ENCODE peak calls at places on chromosomes 7 and 10, in four cellular contexts. One of them, this sample, is unnamed.
A peak's percentile ranks its signal among the peaks of the same experiment; 100 is the strongest.

GRCh38 chr7:112001089-112001826 is 204.9 kb downstream of the DOCK4 start:
- DNase-seq in activated T-helper 9 cell treated with anti-CD3 and anti-CD28 coated beads, Interleukin-2, amount 50 U/mL, for 16 hours: no peak
- DNase-seq in T follicular helper cell: no peak
- DNase-seq in T-helper 2 cell: no peak
- DNase-seq in this sample: no peak

GRCh38 chr10:34280599-34281374 is 534.3 kb downstream of the PARD3 start:
- DNase-seq in activated T-helper 9 cell treated with anti-CD3 and anti-CD28 coated beads, Interleukin-2, amount 50 U/mL, for 16 hours: no peak
- DNase-seq in T follicular helper cell: no peak
- DNase-seq in T-helper 2 cell: no peak
- DNase-seq in this sample: no peak

GRCh38 chr7:130943336-130943901 is 209.4 kb upstream of the KLF14 start:
- DNase-seq in activated T-helper 9 cell treated with anti-CD3 and anti-CD28 coated beads, Interleukin-2, amount 50 U/mL, for 16 hours: no peak
- DNase-seq in T follicular helper cell: no peak
- DNase-seq in T-helper 2 cell: peak; percentile 50
- DNase-seq in this sample: no peak

GRCh38 chr7:134031835-134032617 is 95.1 kb upstream of the LRGUK start:
- DNase-seq in activated T-helper 9 cell treated with anti-CD3 and anti-CD28 coated beads, Interleukin-2, amount 50 U/mL, for 16 hours: no peak
- DNase-seq in T follicular helper cell: no peak
- DNase-seq in T-helper 2 cell: peak; percentile 41
- DNase-seq in this sample: no peak

GRCh38 chr7:4845740-4846142 is 16.1 kb downstream of the PAPOLB start:
- DNase-seq in activated T-helper 9 cell treated with anti-CD3 and anti-CD28 coated beads, Interleukin-2, amount 50 U/mL, for 16 hours: no peak
- DNase-seq in T follicular helper cell: no peak
- DNase-seq in T-helper 2 cell: no peak
- DNase-seq in this sample: no peak

GRCh38 chr7:18961997-18962396 is 155.4 kb downstream of the TWIST1 start:
- DNase-seq in activated T-helper 9 cell treated with anti-CD3 and anti-CD28 coated beads, Interleukin-2, amount 50 U/mL, for 16 hours: no peak
- DNase-seq in T follicular helper cell: no peak
- DNase-seq in T-helper 2 cell: no peak
- DNase-seq in this sample: no peak

GRCh38 chr10:15254808-15255655 is 86.5 kb upstream of the NMT2 start:
- DNase-seq in activated T-helper 9 cell treated with anti-CD3 and anti-CD28 coated beads, Interleukin-2, amount 50 U/mL, for 16 hours: no peak
- DNase-seq in T follicular helper cell: no peak
- DNase-seq in T-helper 2 cell: no peak
- DNase-seq in this sample: peak; percentile 20

GRCh38 chr10:77943086-77943901 is 16.7 kb upstream of the DLG5 start:
- DNase-seq in activated T-helper 9 cell treated with anti-CD3 and anti-CD28 coated beads, Interleukin-2, amount 50 U/mL, for 16 hours: no peak
- DNase-seq in T follicular helper cell: no peak
- DNase-seq in T-helper 2 cell: no peak
- DNase-seq in this sample: no peak

GRCh38 chr7:130887182-130888016 is 153.4 kb upstream of the KLF14 start:
- DNase-seq in activated T-helper 9 cell treated with anti-CD3 and anti-CD28 coated beads, Interleukin-2, amount 50 U/mL, for 16 hours: no peak
- DNase-seq in T follicular helper cell: no peak
- DNase-seq in T-helper 2 cell: no peak
- DNase-seq in this sample: no peak

GRCh38 chr10:126524526-126524925 is 136.2 kb upstream of the ADAM12 start:
- DNase-seq in activated T-helper 9 cell treated with anti-CD3 and anti-CD28 coated beads, Interleukin-2, amount 50 U/mL, for 16 hours: no peak
- DNase-seq in T follicular helper cell: no peak
- DNase-seq in T-helper 2 cell: no peak
- DNase-seq in this sample: no peak

GRCh38 chr10:103720328-103720963 is 134.9 kb downstream of the SH3PXD2A start:
- DNase-seq in activated T-helper 9 cell treated with anti-CD3 and anti-CD28 coated beads, Interleukin-2, amount 50 U/mL, for 16 hours: no peak
- DNase-seq in T follicular helper cell: no peak
- DNase-seq in T-helper 2 cell: no peak
- DNase-seq in this sample: no peak

GRCh38 chr10:119656760-119657159 is 5.6 kb downstream of the BAG3 start:
- DNase-seq in activated T-helper 9 cell treated with anti-CD3 and anti-CD28 coated beads, Interleukin-2, amount 50 U/mL, for 16 hours: no peak
- DNase-seq in T follicular helper cell: no peak
- DNase-seq in T-helper 2 cell: no peak
- DNase-seq in this sample: no peak

This sample was measured in T-helper 1 cell.